ENCODE peak calls at places on chromosomes 4 and X, in eight cellular contexts. One of them, this sample, is unnamed.

GRCh38 chrX:154750301-154751120 is at the start of gene GAB3:
- DNase-seq in HFFc6: no peak
- DNase-seq in activated CD4-positive, alpha-beta T cell treated with anti-CD3 and anti-CD28 coated beads, Interleukin-2, amount 50 U/mL, for 24 hours: peak
- DNase-seq in cardiac fibroblast: peak
- DNase-seq in T-helper 9 cell: peak
- DNase-seq in Right ventricle myocardium superior: peak
- DNase-seq in stimulated activated CD8-positive, alpha-beta memory T cell treated with anti-CD3 and anti-CD28 coated beads, Interleukin-2, amount 100 ng/mL, for 48 hours: no peak
- DNase-seq in testis: peak
- DNase-seq in this sample: peak

GRCh38 chrX:135629342-135629741 is 84.1 kb upstream of the CT45A1 start:
- DNase-seq in HFFc6: no peak
- DNase-seq in activated CD4-positive, alpha-beta T cell treated with anti-CD3 and anti-CD28 coated beads, Interleukin-2, amount 50 U/mL, for 24 hours: no peak
- DNase-seq in cardiac fibroblast: no peak
- DNase-seq in T-helper 9 cell: no peak
- DNase-seq in Right ventricle myocardium superior: no peak
- DNase-seq in stimulated activated CD8-positive, alpha-beta memory T cell treated with anti-CD3 and anti-CD28 coated beads, Interleukin-2, amount 100 ng/mL, for 48 hours: no peak
- DNase-seq in testis: no peak
- DNase-seq in this sample: no peak

GRCh38 chr4:183409956-183410355 is 34.5 kb upstream of the CDKN2AIP start:
- DNase-seq in HFFc6: no peak
- DNase-seq in activated CD4-positive, alpha-beta T cell treated with anti-CD3 and anti-CD28 coated beads, Interleukin-2, amount 50 U/mL, for 24 hours: no peak
- DNase-seq in cardiac fibroblast: no peak
- DNase-seq in T-helper 9 cell: no peak
- DNase-seq in Right ventricle myocardium superior: no peak
- DNase-seq in stimulated activated CD8-positive, alpha-beta memory T cell treated with anti-CD3 and anti-CD28 coated beads, Interleukin-2, amount 100 ng/mL, for 48 hours: no peak
- DNase-seq in testis: no peak
- DNase-seq in this sample: no peak

GRCh38 chrX:139194571-139195280 is 335.8 kb upstream of the F9 start:
- DNase-seq in HFFc6: no peak
- DNase-seq in activated CD4-positive, alpha-beta T cell treated with anti-CD3 and anti-CD28 coated beads, Interleukin-2, amount 50 U/mL, for 24 hours: no peak
- DNase-seq in cardiac fibroblast: no peak
- DNase-seq in T-helper 9 cell: no peak
- DNase-seq in Right ventricle myocardium superior: peak
- DNase-seq in stimulated activated CD8-positive, alpha-beta memory T cell treated with anti-CD3 and anti-CD28 coated beads, Interleukin-2, amount 100 ng/mL, for 48 hours: no peak
- DNase-seq in testis: peak
- DNase-seq in this sample: no peak

GRCh38 chr4:102521570-102522553 is 20.7 kb downstream of the NFKB1 start:
- DNase-seq in HFFc6: no peak
- DNase-seq in activated CD4-positive, alpha-beta T cell treated with anti-CD3 and anti-CD28 coated beads, Interleukin-2, amount 50 U/mL, for 24 hours: no peak
- DNase-seq in cardiac fibroblast: no peak
- DNase-seq in T-helper 9 cell: no peak
- DNase-seq in Right ventricle myocardium superior: no peak
- DNase-seq in stimulated activated CD8-positive, alpha-beta memory T cell treated with anti-CD3 and anti-CD28 coated beads, Interleukin-2, amount 100 ng/mL, for 48 hours: no peak
- DNase-seq in testis: no peak
- DNase-seq in this sample: no peak

GRCh38 chrX:150239946-150240642 is 123.0 kb upstream of the MAMLD1 start:
- DNase-seq in HFFc6: no peak
- DNase-seq in activated CD4-positive, alpha-beta T cell treated with anti-CD3 and anti-CD28 coated beads, Interleukin-2, amount 50 U/mL, for 24 hours: no peak
- DNase-seq in cardiac fibroblast: no peak
- DNase-seq in T-helper 9 cell: no peak
- DNase-seq in Right ventricle myocardium superior: no peak
- DNase-seq in stimulated activated CD8-positive, alpha-beta memory T cell treated with anti-CD3 and anti-CD28 coated beads, Interleukin-2, amount 100 ng/mL, for 48 hours: no peak
- DNase-seq in testis: no peak
- DNase-seq in this sample: no peak

GRCh38 chrX:21838937-21839333 is 482 bp upstream of the MBTPS2 start:
- DNase-seq in HFFc6: no peak
- DNase-seq in activated CD4-positive, alpha-beta T cell treated with anti-CD3 and anti-CD28 coated beads, Interleukin-2, amount 50 U/mL, for 24 hours: no peak
- DNase-seq in cardiac fibroblast: peak
- DNase-seq in T-helper 9 cell: no peak
- DNase-seq in Right ventricle myocardium superior: no peak
- DNase-seq in stimulated activated CD8-positive, alpha-beta memory T cell treated with anti-CD3 and anti-CD28 coated beads, Interleukin-2, amount 100 ng/mL, for 48 hours: no peak
- DNase-seq in testis: no peak
- DNase-seq in this sample: no peak

GRCh38 chr4:83490876-83491450 is 6.1 kb upstream of the ABRAXAS1 start:
- DNase-seq in HFFc6: peak
- DNase-seq in activated CD4-positive, alpha-beta T cell treated with anti-CD3 and anti-CD28 coated beads, Interleukin-2, amount 50 U/mL, for 24 hours: no peak
- DNase-seq in cardiac fibroblast: peak
- DNase-seq in T-helper 9 cell: no peak
- DNase-seq in Right ventricle myocardium superior: no peak
- DNase-seq in stimulated activated CD8-positive, alpha-beta memory T cell treated with anti-CD3 and anti-CD28 coated beads, Interleukin-2, amount 100 ng/mL, for 48 hours: no peak
- DNase-seq in testis: no peak
- DNase-seq in this sample: peak

GRCh38 chr4:113028074-113028473 is 21.4 kb upstream of the ANK2 start:
- DNase-seq in HFFc6: no peak
- DNase-seq in activated CD4-positive, alpha-beta T cell treated with anti-CD3 and anti-CD28 coated beads, Interleukin-2, amount 50 U/mL, for 24 hours: no peak
- DNase-seq in cardiac fibroblast: no peak
- DNase-seq in T-helper 9 cell: no peak
- DNase-seq in Right ventricle myocardium superior: no peak
- DNase-seq in stimulated activated CD8-positive, alpha-beta memory T cell treated with anti-CD3 and anti-CD28 coated beads, Interleukin-2, amount 100 ng/mL, for 48 hours: no peak
- DNase-seq in testis: no peak
- DNase-seq in this sample: no peak

GRCh38 chr4:42519803-42520417 is 122.6 kb downstream of the SHISA3 start:
- DNase-seq in HFFc6: peak
- DNase-seq in activated CD4-positive, alpha-beta T cell treated with anti-CD3 and anti-CD28 coated beads, Interleukin-2, amount 50 U/mL, for 24 hours: no peak
- DNase-seq in cardiac fibroblast: peak
- DNase-seq in T-helper 9 cell: peak
- DNase-seq in Right ventricle myocardium superior: no peak
- DNase-seq in stimulated activated CD8-positive, alpha-beta memory T cell treated with anti-CD3 and anti-CD28 coated beads, Interleukin-2, amount 100 ng/mL, for 48 hours: no peak
- DNase-seq in testis: peak
- DNase-seq in this sample: peak

GRCh38 chrX:149456476-149457245 is 48.4 kb downstream of the IDS start:
- DNase-seq in HFFc6: no peak
- DNase-seq in activated CD4-positive, alpha-beta T cell treated with anti-CD3 and anti-CD28 coated beads, Interleukin-2, amount 50 U/mL, for 24 hours: no peak
- DNase-seq in cardiac fibroblast: no peak
- DNase-seq in T-helper 9 cell: no peak
- DNase-seq in Right ventricle myocardium superior: no peak
- DNase-seq in stimulated activated CD8-positive, alpha-beta memory T cell treated with anti-CD3 and anti-CD28 coated beads, Interleukin-2, amount 100 ng/mL, for 48 hours: no peak
- DNase-seq in testis: no peak
- DNase-seq in this sample: no peak

GRCh38 chr4:170875868-170876267 is 786.1 kb upstream of the AADAT start:
- DNase-seq in HFFc6: no peak
- DNase-seq in activated CD4-positive, alpha-beta T cell treated with anti-CD3 and anti-CD28 coated beads, Interleukin-2, amount 50 U/mL, for 24 hours: no peak
- DNase-seq in cardiac fibroblast: no peak
- DNase-seq in T-helper 9 cell: no peak
- DNase-seq in Right ventricle myocardium superior: no peak
- DNase-seq in stimulated activated CD8-positive, alpha-beta memory T cell treated with anti-CD3 and anti-CD28 coated beads, Interleukin-2, amount 100 ng/mL, for 48 hours: no peak
- DNase-seq in testis: no peak
- DNase-seq in this sample: no peak

GRCh38 chrX:107629533-107629909 is 1.2 kb downstream of the PRPS1 start:
- DNase-seq in HFFc6: no peak
- DNase-seq in activated CD4-positive, alpha-beta T cell treated with anti-CD3 and anti-CD28 coated beads, Interleukin-2, amount 50 U/mL, for 24 hours: no peak
- DNase-seq in cardiac fibroblast: peak
- DNase-seq in T-helper 9 cell: no peak
- DNase-seq in Right ventricle myocardium superior: no peak
- DNase-seq in stimulated activated CD8-positive, alpha-beta memory T cell treated with anti-CD3 and anti-CD28 coated beads, Interleukin-2, amount 100 ng/mL, for 48 hours: no peak
- DNase-seq in testis: peak
- DNase-seq in this sample: peak

GRCh38 chr4:47510506-47511143 is 25.6 kb downstream of the ATP10D start:
- DNase-seq in HFFc6: peak
- DNase-seq in activated CD4-positive, alpha-beta T cell treated with anti-CD3 and anti-CD28 coated beads, Interleukin-2, amount 50 U/mL, for 24 hours: no peak
- DNase-seq in cardiac fibroblast: peak
- DNase-seq in T-helper 9 cell: no peak
- DNase-seq in Right ventricle myocardium superior: no peak
- DNase-seq in stimulated activated CD8-positive, alpha-beta memory T cell treated with anti-CD3 and anti-CD28 coated beads, Interleukin-2, amount 100 ng/mL, for 48 hours: no peak
- DNase-seq in testis: no peak
- DNase-seq in this sample: no peak

GRCh38 chrX:152912121-152912520 is 14.3 kb downstream of the ZNF185 start:
- DNase-seq in HFFc6: no peak
- DNase-seq in activated CD4-positive, alpha-beta T cell treated with anti-CD3 and anti-CD28 coated beads, Interleukin-2, amount 50 U/mL, for 24 hours: no peak
- DNase-seq in cardiac fibroblast: no peak
- DNase-seq in T-helper 9 cell: no peak
- DNase-seq in Right ventricle myocardium superior: no peak
- DNase-seq in stimulated activated CD8-positive, alpha-beta memory T cell treated with anti-CD3 and anti-CD28 coated beads, Interleukin-2, amount 100 ng/mL, for 48 hours: no peak
- DNase-seq in testis: no peak
- DNase-seq in this sample: no peak

GRCh38 chr4:38131371-38132139 is 171.4 kb downstream of the PTTG2 start:
- DNase-seq in HFFc6: no peak
- DNase-seq in activated CD4-positive, alpha-beta T cell treated with anti-CD3 and anti-CD28 coated beads, Interleukin-2, amount 50 U/mL, for 24 hours: peak
- DNase-seq in cardiac fibroblast: peak
- DNase-seq in T-helper 9 cell: peak
- DNase-seq in Right ventricle myocardium superior: no peak
- DNase-seq in stimulated activated CD8-positive, alpha-beta memory T cell treated with anti-CD3 and anti-CD28 coated beads, Interleukin-2, amount 100 ng/mL, for 48 hours: peak
- DNase-seq in testis: no peak
- DNase-seq in this sample: peak

GRCh38 chrX:122739770-122740169 is 444.3 kb upstream of the GRIA3 start:
- DNase-seq in HFFc6: peak
- DNase-seq in activated CD4-positive, alpha-beta T cell treated with anti-CD3 and anti-CD28 coated beads, Interleukin-2, amount 50 U/mL, for 24 hours: no peak
- DNase-seq in cardiac fibroblast: peak
- DNase-seq in T-helper 9 cell: no peak
- DNase-seq in Right ventricle myocardium superior: no peak
- DNase-seq in stimulated activated CD8-positive, alpha-beta memory T cell treated with anti-CD3 and anti-CD28 coated beads, Interleukin-2, amount 100 ng/mL, for 48 hours: no peak
- DNase-seq in testis: no peak
- DNase-seq in this sample: no peak

GRCh38 chr4:140100771-140101170 is 53.2 kb downstream of the MAML3 start:
- DNase-seq in HFFc6: no peak
- DNase-seq in activated CD4-positive, alpha-beta T cell treated with anti-CD3 and anti-CD28 coated beads, Interleukin-2, amount 50 U/mL, for 24 hours: no peak
- DNase-seq in cardiac fibroblast: no peak
- DNase-seq in T-helper 9 cell: no peak
- DNase-seq in Right ventricle myocardium superior: no peak
- DNase-seq in stimulated activated CD8-positive, alpha-beta memory T cell treated with anti-CD3 and anti-CD28 coated beads, Interleukin-2, amount 100 ng/mL, for 48 hours: no peak
- DNase-seq in testis: no peak
- DNase-seq in this sample: no peak

GRCh38 chr4:26458104-26458503 is 32.2 kb downstream of the CCKAR start:
- DNase-seq in HFFc6: no peak
- DNase-seq in activated CD4-positive, alpha-beta T cell treated with anti-CD3 and anti-CD28 coated beads, Interleukin-2, amount 50 U/mL, for 24 hours: no peak
- DNase-seq in cardiac fibroblast: no peak
- DNase-seq in T-helper 9 cell: no peak
- DNase-seq in Right ventricle myocardium superior: no peak
- DNase-seq in stimulated activated CD8-positive, alpha-beta memory T cell treated with anti-CD3 and anti-CD28 coated beads, Interleukin-2, amount 100 ng/mL, for 48 hours: no peak
- DNase-seq in testis: no peak
- DNase-seq in this sample: no peak

GRCh38 chr4:158535130-158535614 is 13.5 kb downstream of the RXFP1 start:
- DNase-seq in HFFc6: peak
- DNase-seq in activated CD4-positive, alpha-beta T cell treated with anti-CD3 and anti-CD28 coated beads, Interleukin-2, amount 50 U/mL, for 24 hours: no peak
- DNase-seq in cardiac fibroblast: peak
- DNase-seq in T-helper 9 cell: no peak
- DNase-seq in Right ventricle myocardium superior: no peak
- DNase-seq in stimulated activated CD8-positive, alpha-beta memory T cell treated with anti-CD3 and anti-CD28 coated beads, Interleukin-2, amount 100 ng/mL, for 48 hours: no peak
- DNase-seq in testis: no peak
- DNase-seq in this sample: no peak

GRCh38 chr4:15078682-15079642 is 76.7 kb downstream of the CPEB2 start:
- DNase-seq in HFFc6: no peak
- DNase-seq in activated CD4-positive, alpha-beta T cell treated with anti-CD3 and anti-CD28 coated beads, Interleukin-2, amount 50 U/mL, for 24 hours: no peak
- DNase-seq in cardiac fibroblast: peak
- DNase-seq in T-helper 9 cell: no peak
- DNase-seq in Right ventricle myocardium superior: no peak
- DNase-seq in stimulated activated CD8-positive, alpha-beta memory T cell treated with anti-CD3 and anti-CD28 coated beads, Interleukin-2, amount 100 ng/mL, for 48 hours: no peak
- DNase-seq in testis: no peak
- DNase-seq in this sample: no peak

GRCh38 chr4:3820016-3820805 is 54.0 kb downstream of the ADRA2C start:
- DNase-seq in HFFc6: no peak
- DNase-seq in activated CD4-positive, alpha-beta T cell treated with anti-CD3 and anti-CD28 coated beads, Interleukin-2, amount 50 U/mL, for 24 hours: no peak
- DNase-seq in cardiac fibroblast: no peak
- DNase-seq in T-helper 9 cell: no peak
- DNase-seq in Right ventricle myocardium superior: peak
- DNase-seq in stimulated activated CD8-positive, alpha-beta memory T cell treated with anti-CD3 and anti-CD28 coated beads, Interleukin-2, amount 100 ng/mL, for 48 hours: no peak
- DNase-seq in testis: no peak
- DNase-seq in this sample: no peak

GRCh38 chrX:45750639-45751038 is 550.0 kb upstream of the DIPK2B start:
- DNase-seq in HFFc6: no peak
- DNase-seq in activated CD4-positive, alpha-beta T cell treated with anti-CD3 and anti-CD28 coated beads, Interleukin-2, amount 50 U/mL, for 24 hours: no peak
- DNase-seq in cardiac fibroblast: peak
- DNase-seq in T-helper 9 cell: no peak
- DNase-seq in Right ventricle myocardium superior: peak
- DNase-seq in stimulated activated CD8-positive, alpha-beta memory T cell treated with anti-CD3 and anti-CD28 coated beads, Interleukin-2, amount 100 ng/mL, for 48 hours: no peak
- DNase-seq in testis: no peak
- DNase-seq in this sample: no peak

This sample was measured in effector memory CD8-positive, alpha-beta T cell.